ENCODE peak calls at places on chromosomes 12 and 14, in eight cellular contexts. One of them, this sample, is unnamed.

GRCh38 chr12:90091809-90092208 is 383.2 kb upstream of the ATP2B1 start:
- DNase-seq in upper lobe of left lung: no peak
- DNase-seq in left ventricle myocardium inferior: no peak
- DNase-seq in fibroblast of lung: no peak
- DNase-seq in neural progenitor cell: no peak
- DNase-seq in CD4-positive, CD25-positive, alpha-beta regulatory T cell: no peak
- DNase-seq in IMR-90: no peak
- DNase-seq in adrenal gland: peak
- DNase-seq in this sample: no peak

GRCh38 chr14:76293923-76294322 is 82.0 kb upstream of the ESRRB start:
- DNase-seq in adrenal gland: no peak
- DNase-seq in upper lobe of left lung: no peak
- DNase-seq in IMR-90: no peak
- DNase-seq in fibroblast of lung: no peak
- DNase-seq in neural progenitor cell: no peak
- DNase-seq in CD4-positive, CD25-positive, alpha-beta regulatory T cell: no peak
- DNase-seq in left ventricle myocardium inferior: no peak
- DNase-seq in this sample: no peak

GRCh38 chr14:91113829-91114078 is at the start of gene DGLUCY:
- DNase-seq in CD4-positive, CD25-positive, alpha-beta regulatory T cell: no peak
- DNase-seq in adrenal gland: peak
- DNase-seq in left ventricle myocardium inferior: peak
- DNase-seq in fibroblast of lung: peak
- DNase-seq in upper lobe of left lung: peak
- DNase-seq in neural progenitor cell: no peak
- DNase-seq in IMR-90: peak
- DNase-seq in this sample: no peak

GRCh38 chr12:24630446-24630845 is 318.5 kb downstream of the BCAT1 start:
- DNase-seq in adrenal gland: no peak
- DNase-seq in upper lobe of left lung: no peak
- DNase-seq in fibroblast of lung: no peak
- DNase-seq in neural progenitor cell: peak
- DNase-seq in left ventricle myocardium inferior: no peak
- DNase-seq in IMR-90: no peak
- DNase-seq in CD4-positive, CD25-positive, alpha-beta regulatory T cell: no peak
- DNase-seq in this sample: no peak

GRCh38 chr14:81767266-81767987 is 233.8 kb upstream of the SEL1L start:
- DNase-seq in left ventricle myocardium inferior: no peak
- DNase-seq in neural progenitor cell: peak
- DNase-seq in adrenal gland: no peak
- DNase-seq in IMR-90: no peak
- DNase-seq in upper lobe of left lung: no peak
- DNase-seq in fibroblast of lung: no peak
- DNase-seq in CD4-positive, CD25-positive, alpha-beta regulatory T cell: no peak
- DNase-seq in this sample: no peak

GRCh38 chr12:15601210-15601800 is 187.9 kb downstream of the EPS8 start:
- DNase-seq in fibroblast of lung: peak
- DNase-seq in upper lobe of left lung: no peak
- DNase-seq in CD4-positive, CD25-positive, alpha-beta regulatory T cell: no peak
- DNase-seq in left ventricle myocardium inferior: no peak
- DNase-seq in adrenal gland: no peak
- DNase-seq in neural progenitor cell: no peak
- DNase-seq in IMR-90: peak
- DNase-seq in this sample: no peak

GRCh38 chr12:9378430-9378835 is 170.2 kb upstream of the PZP start:
- DNase-seq in fibroblast of lung: no peak
- DNase-seq in IMR-90: no peak
- DNase-seq in neural progenitor cell: peak
- DNase-seq in left ventricle myocardium inferior: no peak
- DNase-seq in adrenal gland: no peak
- DNase-seq in upper lobe of left lung: no peak
- DNase-seq in CD4-positive, CD25-positive, alpha-beta regulatory T cell: no peak
- DNase-seq in this sample: no peak

GRCh38 chr12:100995771-100996170 is 201.2 kb downstream of the ANO4 start:
- DNase-seq in fibroblast of lung: no peak
- DNase-seq in neural progenitor cell: no peak
- DNase-seq in IMR-90: no peak
- DNase-seq in left ventricle myocardium inferior: no peak
- DNase-seq in upper lobe of left lung: no peak
- DNase-seq in adrenal gland: no peak
- DNase-seq in CD4-positive, CD25-positive, alpha-beta regulatory T cell: no peak
- DNase-seq in this sample: no peak

GRCh38 chr12:93944196-93944595 is 204.2 kb upstream of the PLXNC1 start:
- DNase-seq in fibroblast of lung: no peak
- DNase-seq in CD4-positive, CD25-positive, alpha-beta regulatory T cell: no peak
- DNase-seq in adrenal gland: no peak
- DNase-seq in left ventricle myocardium inferior: no peak
- DNase-seq in neural progenitor cell: no peak
- DNase-seq in upper lobe of left lung: no peak
- DNase-seq in IMR-90: no peak
- DNase-seq in this sample: no peak

GRCh38 chr12:125467363-125467762 is 402.1 kb downstream of the AACS start:
- DNase-seq in upper lobe of left lung: no peak
- DNase-seq in adrenal gland: no peak
- DNase-seq in CD4-positive, CD25-positive, alpha-beta regulatory T cell: no peak
- DNase-seq in left ventricle myocardium inferior: no peak
- DNase-seq in neural progenitor cell: no peak
- DNase-seq in IMR-90: no peak
- DNase-seq in fibroblast of lung: no peak
- DNase-seq in this sample: peak

GRCh38 chr12:122527478-122527944 is 462 bp downstream of the KNTC1 start:
- DNase-seq in neural progenitor cell: peak
- DNase-seq in fibroblast of lung: peak
- DNase-seq in left ventricle myocardium inferior: peak
- DNase-seq in CD4-positive, CD25-positive, alpha-beta regulatory T cell: peak
- DNase-seq in upper lobe of left lung: no peak
- DNase-seq in adrenal gland: no peak
- DNase-seq in IMR-90: peak
- DNase-seq in this sample: peak

GRCh38 chr12:94074970-94075695 is 73.2 kb upstream of the PLXNC1 start:
- DNase-seq in left ventricle myocardium inferior: peak
- DNase-seq in CD4-positive, CD25-positive, alpha-beta regulatory T cell: peak
- DNase-seq in fibroblast of lung: peak
- DNase-seq in upper lobe of left lung: no peak
- DNase-seq in neural progenitor cell: peak
- DNase-seq in IMR-90: peak
- DNase-seq in adrenal gland: peak
- DNase-seq in this sample: no peak

GRCh38 chr14:52279405-52279804 is 11.9 kb downstream of the PTGDR start:
- DNase-seq in fibroblast of lung: peak
- DNase-seq in left ventricle myocardium inferior: no peak
- DNase-seq in adrenal gland: no peak
- DNase-seq in upper lobe of left lung: no peak
- DNase-seq in IMR-90: peak
- DNase-seq in CD4-positive, CD25-positive, alpha-beta regulatory T cell: no peak
- DNase-seq in neural progenitor cell: no peak
- DNase-seq in this sample: no peak

GRCh38 chr12:113220593-113221180 is 577 bp upstream of the TPCN1 start:
- DNase-seq in adrenal gland: no peak
- DNase-seq in fibroblast of lung: no peak
- DNase-seq in upper lobe of left lung: peak
- DNase-seq in neural progenitor cell: no peak
- DNase-seq in CD4-positive, CD25-positive, alpha-beta regulatory T cell: no peak
- DNase-seq in IMR-90: no peak
- DNase-seq in left ventricle myocardium inferior: no peak
- DNase-seq in this sample: no peak
- H3K27ac ChIP-seq in adrenal gland: no peak
- H3K27ac ChIP-seq in fibroblast of lung: peak
- H3K27ac ChIP-seq in upper lobe of left lung: peak
- H3K27ac ChIP-seq in neural progenitor cell: no peak
- H3K27ac ChIP-seq in CD4-positive, CD25-positive, alpha-beta regulatory T cell: peak
- H3K27ac ChIP-seq in IMR-90: no peak
- H3K27ac ChIP-seq in left ventricle myocardium inferior: peak
- H3K27ac ChIP-seq in this sample: no peak

GRCh38 chr14:102984336-102985102 is 62.1 kb downstream of the AMN start:
- DNase-seq in left ventricle myocardium inferior: no peak
- DNase-seq in adrenal gland: no peak
- DNase-seq in CD4-positive, CD25-positive, alpha-beta regulatory T cell: no peak
- DNase-seq in upper lobe of left lung: no peak
- DNase-seq in IMR-90: no peak
- DNase-seq in fibroblast of lung: no peak
- DNase-seq in neural progenitor cell: no peak
- DNase-seq in this sample: no peak
- H3K27ac ChIP-seq in left ventricle myocardium inferior: no peak
- H3K27ac ChIP-seq in adrenal gland: no peak
- H3K27ac ChIP-seq in CD4-positive, CD25-positive, alpha-beta regulatory T cell: no peak
- H3K27ac ChIP-seq in upper lobe of left lung: no peak
- H3K27ac ChIP-seq in IMR-90: no peak
- H3K27ac ChIP-seq in fibroblast of lung: no peak
- H3K27ac ChIP-seq in neural progenitor cell: no peak
- H3K27ac ChIP-seq in this sample: no peak

GRCh38 chr12:105385141-105385540 is 54.6 kb downstream of the C12orf75 start:
- DNase-seq in neural progenitor cell: no peak
- DNase-seq in adrenal gland: no peak
- DNase-seq in fibroblast of lung: peak
- DNase-seq in left ventricle myocardium inferior: no peak
- DNase-seq in IMR-90: peak
- DNase-seq in CD4-positive, CD25-positive, alpha-beta regulatory T cell: no peak
- DNase-seq in upper lobe of left lung: no peak
- DNase-seq in this sample: peak
- H3K27ac ChIP-seq in neural progenitor cell: no peak
- H3K27ac ChIP-seq in adrenal gland: no peak
- H3K27ac ChIP-seq in fibroblast of lung: no peak
- H3K27ac ChIP-seq in left ventricle myocardium inferior: no peak
- H3K27ac ChIP-seq in IMR-90: no peak
- H3K27ac ChIP-seq in CD4-positive, CD25-positive, alpha-beta regulatory T cell: no peak
- H3K27ac ChIP-seq in upper lobe of left lung: no peak
- H3K27ac ChIP-seq in this sample: peak

GRCh38 chr12:54463034-54463433 is 10.4 kb downstream of the GTSF1 start:
- DNase-seq in adrenal gland: peak
- DNase-seq in neural progenitor cell: no peak
- DNase-seq in fibroblast of lung: peak
- DNase-seq in CD4-positive, CD25-positive, alpha-beta regulatory T cell: no peak
- DNase-seq in IMR-90: peak
- DNase-seq in upper lobe of left lung: no peak
- DNase-seq in left ventricle myocardium inferior: peak
- DNase-seq in this sample: no peak

GRCh38 chr12:54460317-54460935 is 13.0 kb downstream of the GTSF1 start:
- DNase-seq in adrenal gland: no peak
- DNase-seq in fibroblast of lung: no peak
- DNase-seq in neural progenitor cell: no peak
- DNase-seq in CD4-positive, CD25-positive, alpha-beta regulatory T cell: no peak
- DNase-seq in left ventricle myocardium inferior: no peak
- DNase-seq in IMR-90: no peak
- DNase-seq in upper lobe of left lung: no peak
- DNase-seq in this sample: no peak

GRCh38 chr12:54459355-54459754 is 14.0 kb downstream of the GTSF1 start:
- DNase-seq in fibroblast of lung: peak
- DNase-seq in left ventricle myocardium inferior: no peak
- DNase-seq in neural progenitor cell: no peak
- DNase-seq in upper lobe of left lung: no peak
- DNase-seq in CD4-positive, CD25-positive, alpha-beta regulatory T cell: no peak
- DNase-seq in IMR-90: no peak
- DNase-seq in adrenal gland: no peak
- DNase-seq in this sample: no peak

GRCh38 chr12:54465857-54466499 is 7.4 kb downstream of the GTSF1 start:
- DNase-seq in CD4-positive, CD25-positive, alpha-beta regulatory T cell: no peak
- DNase-seq in IMR-90: no peak
- DNase-seq in left ventricle myocardium inferior: no peak
- DNase-seq in fibroblast of lung: no peak
- DNase-seq in neural progenitor cell: no peak
- DNase-seq in adrenal gland: no peak
- DNase-seq in upper lobe of left lung: no peak
- DNase-seq in this sample: no peak

DNA sequence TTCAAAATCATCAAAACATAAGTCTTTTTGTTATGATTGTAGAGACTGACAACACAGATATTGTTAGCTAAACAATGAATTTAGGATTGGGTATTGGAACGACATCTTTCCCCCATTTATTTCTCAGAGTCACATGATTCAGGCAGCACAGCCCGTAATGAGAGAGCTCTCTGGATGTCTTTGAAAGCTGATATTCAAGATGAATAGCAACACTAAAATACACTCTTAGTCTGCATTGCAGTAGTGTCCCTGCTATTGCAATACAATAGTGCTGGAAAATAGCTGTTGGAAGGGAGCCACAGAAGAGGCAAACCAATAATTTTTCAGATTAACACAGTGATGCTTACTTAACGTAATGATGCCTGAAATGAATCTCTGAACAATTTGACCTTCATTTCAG is 9.9 kb downstream of the GTSF1 start:
- DNase-seq in adrenal gland: no peak
- DNase-seq in fibroblast of lung: peak
- DNase-seq in left ventricle myocardium inferior: no peak
- DNase-seq in upper lobe of left lung: no peak
- DNase-seq in CD4-positive, CD25-positive, alpha-beta regulatory T cell: no peak
- DNase-seq in neural progenitor cell: no peak
- DNase-seq in IMR-90: no peak
- DNase-seq in this sample: peak
- H3K27ac ChIP-seq in adrenal gland: no peak
- H3K27ac ChIP-seq in fibroblast of lung: no peak
- H3K27ac ChIP-seq in left ventricle myocardium inferior: no peak
- H3K27ac ChIP-seq in upper lobe of left lung: no peak
- H3K27ac ChIP-seq in CD4-positive, CD25-positive, alpha-beta regulatory T cell: no peak
- H3K27ac ChIP-seq in neural progenitor cell: no peak
- H3K27ac ChIP-seq in IMR-90: no peak
- H3K27ac ChIP-seq in this sample: no peak

DNA sequence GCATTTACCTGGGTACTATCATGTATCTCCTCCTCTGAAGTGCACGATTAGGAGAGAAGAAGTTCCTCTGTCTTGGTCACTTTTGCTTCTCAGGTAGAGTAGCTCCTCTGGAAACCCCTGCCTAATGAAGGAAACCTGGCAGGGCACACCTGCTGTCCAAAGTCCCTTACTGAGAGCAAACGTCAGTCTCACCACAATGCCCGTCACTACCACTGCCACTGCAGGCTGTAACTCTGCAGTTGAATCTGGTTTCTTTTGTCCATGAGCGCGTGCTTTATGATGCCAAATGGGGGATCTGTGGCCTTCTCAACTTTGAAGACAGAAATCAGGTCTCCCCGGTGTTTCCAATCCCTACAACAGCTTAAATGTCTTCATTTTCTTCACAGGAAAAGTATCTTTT is 1068.6 kb downstream of the BCL11B start:
- DNase-seq in left ventricle myocardium inferior: no peak
- DNase-seq in CD4-positive, CD25-positive, alpha-beta regulatory T cell: no peak
- DNase-seq in IMR-90: no peak
- DNase-seq in fibroblast of lung: no peak
- DNase-seq in adrenal gland: no peak
- DNase-seq in upper lobe of left lung: no peak
- DNase-seq in neural progenitor cell: no peak
- DNase-seq in this sample: no peak
- H3K27ac ChIP-seq in left ventricle myocardium inferior: no peak
- H3K27ac ChIP-seq in CD4-positive, CD25-positive, alpha-beta regulatory T cell: no peak
- H3K27ac ChIP-seq in IMR-90: no peak
- H3K27ac ChIP-seq in fibroblast of lung: no peak
- H3K27ac ChIP-seq in adrenal gland: no peak
- H3K27ac ChIP-seq in upper lobe of left lung: no peak
- H3K27ac ChIP-seq in neural progenitor cell: no peak
- H3K27ac ChIP-seq in this sample: no peak

GRCh38 chr14:68895304-68895703 is 83.8 kb downstream of the ACTN1 start:
- DNase-seq in CD4-positive, CD25-positive, alpha-beta regulatory T cell: no peak
- DNase-seq in adrenal gland: no peak
- DNase-seq in neural progenitor cell: no peak
- DNase-seq in left ventricle myocardium inferior: no peak
- DNase-seq in IMR-90: no peak
- DNase-seq in fibroblast of lung: no peak
- DNase-seq in upper lobe of left lung: no peak
- DNase-seq in this sample: no peak
- H3K27ac ChIP-seq in CD4-positive, CD25-positive, alpha-beta regulatory T cell: no peak
- H3K27ac ChIP-seq in adrenal gland: no peak
- H3K27ac ChIP-seq in neural progenitor cell: no peak
- H3K27ac ChIP-seq in left ventricle myocardium inferior: no peak
- H3K27ac ChIP-seq in IMR-90: peak
- H3K27ac ChIP-seq in fibroblast of lung: peak
- H3K27ac ChIP-seq in upper lobe of left lung: no peak
- H3K27ac ChIP-seq in this sample: no peak

This sample was measured in SJCRH30.